ENCODE peak calls at places on chromosomes 5 and 9, in seven cellular contexts. K is bronchial epithelial cell, I is left ventricle myocardium inferior, D is adrenal gland, R is epithelial cell of proximal tubule, L is ovary, N is hepatocyte. M is an unnamed sample.

GRCh38 chr5:173823721-173824567 is 64.2 kb upstream of the CPEB4 start:
- DNase-seq in K (peak; percentile 87), I (no peak), D (peak; percentile 53), R (peak; percentile 97), L (peak; percentile 53), N (peak; percentile 74), M (peak; percentile 92)

GRCh38 chr5:139638090-139638735 is 9.9 kb upstream of the CXXC5 start:
- DNase-seq in K (no peak), I (peak; percentile 87), D (peak; percentile 75), R (no peak), L (peak; percentile 77), N (peak; percentile 85), M (no peak)

GRCh38 chr5:103562453-103563157 is at the start of gene NUDT12:
- DNase-seq in K (peak; percentile 30), I (peak; percentile 65), D (peak; percentile 71), R (no peak), L (peak; percentile 81), N (peak; percentile 83), M (peak; percentile 80)

GRCh38 chr5:155735388-155735787 is 591.6 kb upstream of the SGCD start:
- DNase-seq in K (peak; percentile 8), I (peak; percentile 77), D (no peak), R (no peak), L (no peak), N (no peak), M (no peak)

GRCh38 chr5:123809594-123810172 is 297.7 kb downstream of the CSNK1G3 start:
- DNase-seq in K (no peak), I (no peak), D (no peak), R (no peak), L (no peak), N (peak; percentile 50), M (peak; percentile 59)

GRCh38 chr5:38994329-38994927 is 79.8 kb downstream of the RICTOR start:
- DNase-seq in K (peak; percentile 68), I (no peak), D (peak; percentile 28), R (no peak), L (no peak), N (peak; percentile 58), M (peak; percentile 78)

GRCh38 chr9:112631313-112631712 is 86.6 kb downstream of the INIP start:
- DNase-seq in K (no peak), I (no peak), D (no peak), R (no peak), L (no peak), N (no peak), M (peak; percentile 5)

GRCh38 chr5:65809817-65810531 is 88.0 kb downstream of the NLN start:
- DNase-seq in K (no peak), I (peak; percentile 68), D (peak; percentile 24), R (no peak), L (peak; percentile 79), N (peak; percentile 57), M (no peak)

GRCh38 chr5:92544567-92544966 is 1036.5 kb downstream of the NR2F1-AS1 start:
- DNase-seq in K (no peak), I (no peak), D (no peak), R (no peak), L (no peak), N (no peak), M (peak; percentile 33)

GRCh38 chr5:168645195-168645594 is 66.0 kb upstream of the PANK3 start:
- DNase-seq in K (no peak), I (no peak), D (no peak), R (no peak), L (no peak), N (no peak), M (no peak)

GRCh38 chr5:137385064-137385463 is 114.1 kb downstream of the SPOCK1 start:
- DNase-seq in K (peak; percentile 52), I (no peak), D (no peak), R (no peak), L (no peak), N (no peak), M (no peak)

GRCh38 chr5:32842798-32843531 is 131.8 kb downstream of the NPR3 start:
- DNase-seq in K (peak; percentile 80), I (no peak), D (no peak), R (no peak), L (no peak), N (peak; percentile 37), M (no peak)

GRCh38 chr5:164094321-164094720 is 588.9 kb downstream of the MAT2B start:
- DNase-seq in K (no peak), I (no peak), D (no peak), R (no peak), L (no peak), N (no peak), M (no peak)

GRCh38 chr5:132383261-132383660 is 13.8 kb downstream of the SLC22A5 start:
- DNase-seq in K (no peak), I (no peak), D (no peak), R (no peak), L (no peak), N (no peak), M (no peak)

GRCh38 chr5:174100490-174100889 is 55.0 kb downstream of the NSG2 start:
- DNase-seq in K (no peak), I (no peak), D (no peak), R (no peak), L (no peak), N (no peak), M (no peak)

GRCh38 chr9:24616858-24617257 is 71.2 kb upstream of the IZUMO3 start:
- DNase-seq in K (no peak), I (no peak), D (no peak), R (no peak), L (no peak), N (no peak), M (no peak)

GRCh38 chr9:20997503-20998076 is 33.9 kb downstream of the HACD4 start:
- DNase-seq in K (no peak), I (no peak), D (no peak), R (no peak), L (no peak), N (no peak), M (no peak)

GRCh38 chr5:173383711-173384110 is 55.5 kb upstream of the STC2 start:
- DNase-seq in K (no peak), I (no peak), D (no peak), R (no peak), L (no peak), N (no peak), M (peak; percentile 10)

DNA sequence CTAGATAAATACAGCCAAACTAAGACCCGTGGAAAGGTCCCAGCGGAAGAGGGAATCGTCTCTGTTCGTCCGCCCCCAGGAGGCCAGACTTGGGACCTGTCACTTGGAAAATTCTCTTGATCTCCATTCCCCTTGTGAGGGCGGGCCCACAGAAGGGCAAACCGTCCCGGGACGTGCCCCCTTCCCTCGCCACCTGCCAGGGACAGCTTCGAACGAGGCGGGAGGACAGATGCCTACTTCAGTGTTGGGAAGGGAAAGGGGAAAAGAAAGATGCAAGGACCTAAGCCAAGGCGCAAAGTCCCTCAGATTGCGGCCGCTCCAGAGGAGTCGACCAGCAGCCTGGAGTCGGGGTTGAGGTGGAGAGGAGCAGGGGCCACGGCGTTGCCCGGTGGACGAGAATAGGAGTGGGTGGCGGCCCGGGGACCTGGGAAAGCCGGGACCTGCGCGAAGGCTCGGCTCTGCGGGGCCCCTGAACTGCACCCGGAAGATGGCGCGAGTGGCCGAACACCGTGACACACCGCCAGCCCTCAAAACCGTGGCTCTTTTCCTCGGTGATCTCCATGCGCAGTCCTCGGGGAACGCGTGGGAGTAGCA is 4.4 kb upstream of the EBF1 start:
- DNase-seq in K (peak; percentile 5), I (no peak), D (no peak), R (no peak), L (peak; percentile 63), N (peak; percentile 64), M (peak; percentile 62)
- TF ChIP-seq CTCF in K (peak; percentile 33), I (peak; percentile 48), D (no peak), R (peak; percentile 50), L (peak; percentile 20), N (peak; percentile 54), M (peak; percentile 39)

GRCh38 chr5:7868427-7868772 is 431 bp downstream of the FASTKD3 start:
- DNase-seq in K (no peak), I (no peak), D (no peak), R (no peak), L (no peak), N (no peak), M (no peak)

GRCh38 chr5:7871560-7872113 is 2.7 kb downstream of the MTRR start:
- DNase-seq in K (no peak), I (no peak), D (no peak), R (no peak), L (no peak), N (no peak), M (no peak)

GRCh38 chr5:7867260-7867659 is 1.6 kb downstream of the FASTKD3 start:
- DNase-seq in K (no peak), I (no peak), D (no peak), R (no peak), L (no peak), N (no peak), M (no peak)

GRCh38 chr5:7869474-7870136 is 657 bp downstream of the MTRR start:
- DNase-seq in K (no peak), I (peak; percentile 17), D (no peak), R (no peak), L (no peak), N (peak; percentile 37), M (peak; percentile 19)

DNA sequence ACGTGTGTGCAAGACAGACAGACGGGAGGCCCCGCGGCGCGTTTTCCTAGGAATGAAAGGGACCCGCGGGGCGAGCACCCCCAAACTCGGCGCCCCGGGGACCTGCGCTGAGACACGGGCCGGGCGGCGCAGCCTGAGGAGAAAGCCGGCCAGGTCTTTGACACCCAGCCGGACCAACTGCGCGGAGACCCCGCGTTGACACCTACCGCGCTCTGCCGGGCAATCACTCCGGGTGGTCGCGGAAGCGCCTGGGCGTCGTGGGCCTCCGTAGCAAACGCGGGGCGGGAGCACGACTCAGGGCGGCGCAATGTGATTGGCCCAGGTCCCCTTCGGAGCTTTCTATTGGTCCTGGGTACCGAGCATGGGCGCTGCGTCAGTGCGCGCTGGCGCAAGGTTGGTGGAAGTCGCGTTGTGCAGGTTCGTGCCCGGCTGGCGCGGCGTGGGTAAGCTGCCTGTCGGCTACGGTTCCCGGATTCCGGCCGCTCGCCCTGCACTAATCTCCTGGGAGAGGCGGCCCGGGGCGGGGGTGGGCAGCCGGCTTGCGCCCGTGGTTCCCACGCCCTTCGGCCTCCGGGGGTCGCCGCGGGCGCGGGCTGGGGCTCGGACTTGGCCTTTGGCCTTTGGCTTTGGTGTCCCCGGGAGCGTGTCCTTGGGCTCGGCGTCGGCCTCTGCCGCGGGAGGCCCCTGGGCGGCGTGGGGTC is at the start of the genes FASTKD3 and MTRR:
- DNase-seq in K (peak; percentile 83), I (peak; percentile 94), D (peak; percentile 96), R (no peak), L (peak; percentile 95), N (peak; percentile 95), M (peak; percentile 94)
- H3K4me3 ChIP-seq in K (peak within 1 kb of the TSS; percentile 74), I (peak within 1 kb of the TSS; percentile 81), D (peak within 1 kb of the TSS; percentile 76), R (peak within 1 kb of the TSS; percentile 87), L (peak within 1 kb of the TSS; percentile 99), N (peak within 1 kb of the TSS; percentile 82), M (peak within 1 kb of the TSS; percentile 96)

DNA sequence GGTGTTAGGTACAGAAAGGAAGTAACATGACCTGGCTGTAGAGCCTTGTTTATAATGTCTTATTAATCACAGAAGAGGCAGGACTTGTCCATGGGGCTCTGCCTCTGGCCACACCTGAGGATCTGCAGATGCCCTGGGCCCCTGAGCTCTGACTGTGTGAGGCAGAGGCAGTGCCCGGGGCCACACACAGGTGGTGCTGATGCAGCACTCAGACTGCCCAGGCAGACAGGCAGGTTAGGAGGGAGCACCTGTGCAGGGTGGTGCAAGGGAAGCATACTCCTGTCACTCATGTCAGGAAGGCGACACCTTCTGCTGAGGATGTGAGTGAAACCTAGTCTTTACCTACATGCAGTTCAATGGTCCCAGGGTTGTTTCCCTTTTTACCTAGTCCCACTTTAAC is 88.7 kb downstream of the CFAP90 start:
- DNase-seq in K (no peak), I (no peak), D (no peak), R (no peak), L (no peak), N (no peak), M (no peak)
- TF ChIP-seq CTCF in K (no peak), I (no peak), D (no peak), R (peak; percentile 27), L (no peak), N (no peak), M (no peak)

GRCh38 chr9:133558191-133559126 is 24.0 kb downstream of the ADAMTSL2 start:
- DNase-seq in K (peak; percentile 45), I (peak; percentile 56), D (peak; percentile 65), R (no peak), L (no peak), N (peak; percentile 67), M (peak; percentile 85)
- H3K4me3 ChIP-seq in K (no peak overlapping the region), I (peak overlapping the region; percentile 28), D (no peak overlapping the region), R (no peak overlapping the region), L (no peak overlapping the region), N (no peak overlapping the region), M (no peak overlapping the region)

M was measured in cardiac muscle cell.